ENCODE peak calls at places on chromosomes 5 and 9, in four cellular contexts. One of them, this sample, is unnamed.

GRCh38 chr5:139210585-139210984 is 12.4 kb upstream of the SIL1 start:
- DNase-seq in hippocampal formation: no peak
- DNase-seq in H7: no peak
- DNase-seq in cardiac fibroblast: no peak
- DNase-seq in this sample: no peak

GRCh38 chr5:20683241-20683940 is 695.4 kb upstream of the CDH18 start:
- DNase-seq in hippocampal formation: no peak
- DNase-seq in cardiac fibroblast: no peak
- DNase-seq in H7: no peak
- DNase-seq in this sample: no peak

GRCh38 chr9:124082622-124083021 is 71.1 kb downstream of the LHX2 start:
- DNase-seq in cardiac fibroblast: no peak
- DNase-seq in hippocampal formation: no peak
- DNase-seq in H7: no peak
- DNase-seq in this sample: no peak

GRCh38 chr9:129136446-129137049 is 25.3 kb downstream of the PTPA start:
- DNase-seq in cardiac fibroblast: no peak
- DNase-seq in hippocampal formation: no peak
- DNase-seq in H7: no peak
- DNase-seq in this sample: no peak

GRCh38 chr5:166436857-166437256 is 1854.6 kb upstream of the WWC1 start:
- DNase-seq in H7: no peak
- DNase-seq in cardiac fibroblast: peak; percentile 18
- DNase-seq in hippocampal formation: no peak
- DNase-seq in this sample: no peak

GRCh38 chr9:5468850-5469249 is 18.5 kb downstream of the CD274 start:
- DNase-seq in hippocampal formation: no peak
- DNase-seq in H7: no peak
- DNase-seq in cardiac fibroblast: no peak
- DNase-seq in this sample: no peak

GRCh38 chr9:34744295-34745221 is 34.6 kb upstream of the CCL21 start:
- DNase-seq in H7: no peak
- DNase-seq in cardiac fibroblast: peak; percentile 77
- DNase-seq in hippocampal formation: no peak
- DNase-seq in this sample: no peak

GRCh38 chr5:138635268-138635667 is 60.1 kb upstream of the HSPA9 start:
- DNase-seq in H7: no peak
- DNase-seq in cardiac fibroblast: peak; percentile 69
- DNase-seq in hippocampal formation: no peak
- DNase-seq in this sample: no peak

GRCh38 chr5:93915142-93915553 is 173.7 kb upstream of the POU5F2 start:
- DNase-seq in H7: peak; percentile 15
- DNase-seq in hippocampal formation: no peak
- DNase-seq in cardiac fibroblast: peak; percentile 74
- DNase-seq in this sample: peak; percentile 28

GRCh38 chr9:108478871-108479332 is 376.9 kb downstream of the ACTL7B start:
- DNase-seq in hippocampal formation: no peak
- DNase-seq in H7: no peak
- DNase-seq in cardiac fibroblast: peak; percentile 80
- DNase-seq in this sample: no peak

GRCh38 chr5:149195337-149195887 is 54.1 kb downstream of the ABLIM3 start:
- DNase-seq in H7: no peak
- DNase-seq in cardiac fibroblast: no peak
- DNase-seq in hippocampal formation: no peak
- DNase-seq in this sample: no peak

GRCh38 chr9:136686794-136687711 is at the start of gene AGPAT2:
- DNase-seq in cardiac fibroblast: peak; percentile 53
- DNase-seq in H7: peak; percentile 97
- DNase-seq in hippocampal formation: no peak
- DNase-seq in this sample: peak; percentile 87

GRCh38 chr5:167953151-167953788 is 338.2 kb upstream of the WWC1 start:
- DNase-seq in cardiac fibroblast: no peak
- DNase-seq in H7: peak; percentile 41
- DNase-seq in hippocampal formation: no peak
- DNase-seq in this sample: peak; percentile 24

GRCh38 chr9:99069532-99069931 is 35.4 kb upstream of the TGFBR1 start:
- DNase-seq in hippocampal formation: no peak
- DNase-seq in H7: no peak
- DNase-seq in cardiac fibroblast: no peak
- DNase-seq in this sample: no peak

GRCh38 chr9:112878752-112879151 is 11.9 kb downstream of the SLC46A2 start:
- DNase-seq in hippocampal formation: no peak
- DNase-seq in H7: no peak
- DNase-seq in cardiac fibroblast: no peak
- DNase-seq in this sample: no peak

This sample was measured in iPS-NIHi11.